ENCODE peak calls at places on chromosomes 4 and X, in nine cellular contexts. V is HEK293T; X is activated T-helper 1 cell treated with anti-CD3 and anti-CD28 coated beads, Interleukin-2, amount 50 U/mL, for 16 hours; E is cardiac septum; L is OCI-LY7; F is dermis blood vessel endothelial cell; G is DMS79; H is activated T-cell treated with anti-CD3 and anti-CD28 coated beads, Interleukin-2, amount 50 U/mL, for 72 hours; T is stimulated activated naive CD8-positive, alpha-beta T cell treated with anti-CD3 and anti-CD28 coated beads, Interleukin-15, amount 100 ng/mL, for 72 hours. W is an unnamed sample.

GRCh38 chrX:72079607-72080006 is 52.1 kb downstream of the RTL5 start:
- DNase-seq in V (no peak), X (no peak), E (no peak), L (no peak), F (peak; percentile 89), G (no peak), H (no peak), T (no peak), W (no peak)

GRCh38 chrX:136780738-136781137 is at the start of gene ARHGEF6:
- DNase-seq in V (no peak), X (no peak), E (no peak), L (peak; percentile 74), F (no peak), G (no peak), H (peak; percentile 39), T (no peak), W (no peak)

GRCh38 chr4:186622788-186623464 is 67.6 kb upstream of the MTNR1A start:
- DNase-seq in V (no peak), X (no peak), E (no peak), L (no peak), F (peak; percentile 13), G (no peak), H (no peak), T (no peak), W (no peak)

GRCh38 chr4:184347251-184348239 is 126.8 kb downstream of the IRF2 start:
- DNase-seq in V (peak; percentile 18), X (no peak), E (no peak), L (peak; percentile 89), F (peak; percentile 53), G (peak; percentile 11), H (no peak), T (no peak), W (peak; percentile 6)

GRCh38 chr4:111208970-111209369 is 586.1 kb upstream of the PITX2 start:
- DNase-seq in V (no peak), X (no peak), E (no peak), L (no peak), F (no peak), G (no peak), H (no peak), T (no peak), W (no peak)

GRCh38 chr4:44670466-44671199 is 7.6 kb upstream of the GUF1 start:
- DNase-seq in V (no peak), X (no peak), E (no peak), L (no peak), F (no peak), G (no peak), H (no peak), T (no peak), W (no peak)

GRCh38 chr4:1851575-1852415 is 4.2 kb downstream of the LETM1 start:
- DNase-seq in V (no peak), X (no peak), E (no peak), L (no peak), F (no peak), G (no peak), H (no peak), T (no peak), W (no peak)

GRCh38 chr4:106601519-106601918 is 232.9 kb upstream of the GIMD1 start:
- DNase-seq in V (no peak), X (no peak), E (no peak), L (no peak), F (no peak), G (no peak), H (no peak), T (no peak), W (no peak)

GRCh38 chr4:87073570-87074470 is 139.0 kb downstream of the AFF1 start:
- DNase-seq in V (no peak), X (peak; percentile 17), E (no peak), L (peak; percentile 82), F (peak; percentile 39), G (peak; percentile 23), H (peak; percentile 50), T (peak; percentile 29), W (peak; percentile 72)

GRCh38 chr4:85953651-85954018 is 406.2 kb downstream of the MAPK10 start:
- DNase-seq in V (no peak), X (no peak), E (no peak), L (no peak), F (peak; percentile 33), G (no peak), H (no peak), T (no peak), W (no peak)

GRCh38 chr4:184588893-184589292 is 60.4 kb downstream of the CASP3 start:
- DNase-seq in V (no peak), X (no peak), E (no peak), L (no peak), F (no peak), G (no peak), H (no peak), T (no peak), W (no peak)

GRCh38 chr4:103424853-103425252 is 226.7 kb upstream of the CENPE start:
- DNase-seq in V (no peak), X (no peak), E (no peak), L (no peak), F (no peak), G (no peak), H (no peak), T (no peak), W (no peak)

GRCh38 chr4:4981427-4981826 is 37.8 kb downstream of the CYTL1 start:
- DNase-seq in V (no peak), X (no peak), E (no peak), L (no peak), F (no peak), G (no peak), H (no peak), T (no peak), W (no peak)

W was measured in NCI-H526 treated with DMSO at 0.1 percent for 48 hours.